ENCODE peak calls at places on chromosome 10, in nine cellular contexts. E is adrenal gland, F is Peyer's patch, X is esophagus squamous epithelium, Q is HepG2, O is GM12891, N is HCT116, C is esophagus muscularis mucosa, B is breast epithelium. J is an unnamed sample.

GRCh38 chr10:62818426-62819011 is 2.4 kb upstream of the EGR2 start:
- DNase-seq in B (peak; percentile 41), N (no peak), X (no peak), O (no peak), Q (no peak), C (no peak), E (no peak), F (peak; percentile 37), J (no peak)

GRCh38 chr10:52313350-52314006 is 603 bp upstream of the DKK1 start:
- DNase-seq in F (no peak), C (no peak), B (no peak), N (peak; percentile 55), E (no peak), O (no peak), Q (peak; percentile 52), X (no peak), J (no peak)

GRCh38 chr10:124381011-124381591 is 37.6 kb downstream of the OAT start:
- DNase-seq in E (no peak), X (no peak), C (no peak), O (no peak), Q (peak; percentile 25), B (no peak), F (no peak), N (no peak), J (no peak)

GRCh38 chr10:69451784-69452251 is 553 bp downstream of the TSPAN15 start:
- DNase-seq in Q (no peak), C (no peak), X (no peak), F (no peak), E (no peak), B (peak; percentile 53), O (no peak), N (no peak), J (no peak)

GRCh38 chr10:69495666-69496065 is 44.4 kb downstream of the TSPAN15 start:
- DNase-seq in F (no peak), O (no peak), X (no peak), B (no peak), C (no peak), E (no peak), Q (no peak), N (no peak), J (no peak)

GRCh38 chr10:10677479-10677878 is 340.2 kb upstream of the CELF2 start:
- DNase-seq in X (no peak), O (no peak), C (no peak), Q (no peak), N (no peak), F (no peak), B (no peak), E (peak; percentile 59), J (no peak)

GRCh38 chr10:18085855-18086254 is 54.4 kb upstream of the CACNB2 start:
- DNase-seq in Q (no peak), X (no peak), C (no peak), O (no peak), N (no peak), F (no peak), E (no peak), B (no peak), J (no peak)

GRCh38 chr10:78248651-78249464 is 215.2 kb downstream of the RPS24 start:
- DNase-seq in X (no peak), E (peak; percentile 38), N (no peak), B (peak; percentile 38), F (no peak), O (no peak), Q (no peak), C (no peak), J (no peak)

GRCh38 chr10:91689731-91690168 is 56.9 kb upstream of the PPP1R3C start:
- DNase-seq in Q (no peak), B (peak; percentile 81), X (no peak), N (no peak), E (no peak), C (peak; percentile 83), F (no peak), O (no peak), J (no peak)

GRCh38 chr10:63133787-63134557 is 844 bp downstream of the NRBF2 start:
- DNase-seq in N (no peak), Q (no peak), X (no peak), O (peak; percentile 56), B (no peak), E (peak; percentile 26), C (no peak), F (peak; percentile 42), J (no peak)

GRCh38 chr10:77391605-77392235 is 245.9 kb downstream of the KCNMA1 start:
- DNase-seq in C (no peak), N (peak; percentile 74), E (peak; percentile 70), O (no peak), F (peak; percentile 18), Q (peak; percentile 43), X (no peak), B (peak; percentile 79), J (no peak)

GRCh38 chr10:113454341-113455061 is 98.4 kb upstream of the HABP2 start:
- DNase-seq in F (peak; percentile 20), O (peak; percentile 17), E (peak; percentile 46), Q (peak; percentile 5), N (peak; percentile 31), C (peak; percentile 89), B (no peak), X (no peak), J (peak; percentile 70)

GRCh38 chr10:7529638-7530037 is 118.8 kb upstream of the SFMBT2 start:
- DNase-seq in N (peak; percentile 4), X (no peak), E (no peak), Q (peak; percentile 41), O (no peak), B (no peak), F (no peak), C (no peak), J (no peak)

GRCh38 chr10:18610517-18610916 is 40.9 kb downstream of the NSUN6 start:
- DNase-seq in O (no peak), N (peak; percentile 72), Q (peak; percentile 98), E (peak; percentile 82), C (no peak), B (no peak), X (no peak), F (no peak), J (no peak)

GRCh38 chr10:116085333-116085732 is 187.7 kb downstream of the GFRA1 start:
- DNase-seq in E (no peak), X (no peak), O (no peak), N (no peak), Q (no peak), F (no peak), B (no peak), C (no peak), J (no peak)

GRCh38 chr10:119651514-119652327 is 541 bp downstream of the BAG3 start:
- DNase-seq in F (peak; percentile 17), B (no peak), C (no peak), O (no peak), N (no peak), E (no peak), X (no peak), Q (no peak), J (no peak)

DNA sequence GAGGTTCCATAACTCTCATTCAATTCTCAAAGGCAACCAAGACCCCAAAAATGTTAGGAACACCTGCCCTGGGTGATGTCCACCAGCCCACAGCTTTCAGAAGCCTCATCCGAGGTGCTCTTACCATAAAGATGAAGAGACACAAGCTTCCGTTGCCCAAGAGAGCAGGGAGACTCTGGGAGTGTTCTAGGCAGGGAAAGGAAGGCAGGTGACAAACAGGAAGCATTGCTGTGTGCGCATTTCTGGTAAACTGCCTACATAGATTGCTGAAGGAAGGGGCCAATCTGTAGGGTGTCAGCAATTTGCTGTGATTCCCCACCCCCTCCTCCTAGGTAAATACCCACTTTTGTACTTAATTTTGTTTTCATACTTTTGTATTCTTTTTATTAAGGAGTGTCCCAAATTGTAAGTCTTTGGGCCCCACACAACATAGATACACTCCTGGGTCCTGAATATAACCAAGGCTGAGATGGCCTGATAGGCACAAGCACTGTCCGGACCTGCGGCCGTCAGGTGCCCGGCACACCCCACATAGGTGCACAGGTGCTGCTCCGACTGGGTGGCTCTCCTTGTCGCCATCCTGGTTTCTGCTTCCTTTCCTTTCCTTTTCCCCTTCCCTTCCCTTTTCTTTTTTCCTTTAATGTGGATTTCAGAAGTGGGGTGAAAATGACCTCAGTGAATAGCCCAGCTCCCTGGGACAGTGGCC is 51.4 kb upstream of the SMNDC1 start:
- DNase-seq in N (no peak), C (no peak), Q (no peak), X (no peak), B (no peak), F (peak; percentile 73), E (no peak), O (no peak), J (no peak)
- TF ChIP-seq POLR2A in N (no peak), C (no peak), Q (no peak), X (peak; percentile 24), B (no peak), F (no peak), E (no peak), O (peak; percentile 71), J (no peak)

DNA sequence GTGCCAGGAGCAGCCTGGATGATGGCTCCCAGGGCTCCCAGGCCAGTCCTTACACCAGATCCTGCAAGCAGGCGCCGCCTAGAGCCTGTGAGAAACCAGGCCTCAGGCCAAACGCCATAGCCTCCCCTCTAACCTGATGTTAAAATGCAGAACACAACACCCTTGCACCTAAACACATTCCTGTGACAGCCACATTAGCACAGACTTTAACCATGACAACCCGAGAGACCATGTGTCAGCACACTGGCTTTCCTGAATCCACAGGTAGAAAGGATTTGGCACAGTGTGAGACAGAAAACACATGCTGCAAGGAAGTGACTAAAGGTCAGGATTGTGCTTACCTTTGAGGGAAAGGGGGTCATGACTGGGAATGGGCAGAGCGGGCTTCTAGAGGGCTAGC is 59.9 kb downstream of the SGMS1 start:
- DNase-seq in C (no peak), O (no peak), N (no peak), F (no peak), B (no peak), Q (peak; percentile 32), E (no peak), X (no peak), J (no peak)
- TF ChIP-seq POLR2A in C (no peak), O (no peak), N (no peak), F (no peak), B (no peak), Q (no peak), E (no peak), X (no peak), J (no peak)

GRCh38 chr10:92816106-92816505 is 32.2 kb upstream of the EXOC6 start:
- DNase-seq in X (no peak), N (no peak), Q (no peak), E (no peak), F (no peak), O (no peak), C (peak; percentile 5), B (no peak), J (no peak)
- TF ChIP-seq POLR2A in X (no peak), N (no peak), Q (no peak), E (no peak), F (no peak), O (no peak), C (no peak), B (no peak), J (no peak)

DNA sequence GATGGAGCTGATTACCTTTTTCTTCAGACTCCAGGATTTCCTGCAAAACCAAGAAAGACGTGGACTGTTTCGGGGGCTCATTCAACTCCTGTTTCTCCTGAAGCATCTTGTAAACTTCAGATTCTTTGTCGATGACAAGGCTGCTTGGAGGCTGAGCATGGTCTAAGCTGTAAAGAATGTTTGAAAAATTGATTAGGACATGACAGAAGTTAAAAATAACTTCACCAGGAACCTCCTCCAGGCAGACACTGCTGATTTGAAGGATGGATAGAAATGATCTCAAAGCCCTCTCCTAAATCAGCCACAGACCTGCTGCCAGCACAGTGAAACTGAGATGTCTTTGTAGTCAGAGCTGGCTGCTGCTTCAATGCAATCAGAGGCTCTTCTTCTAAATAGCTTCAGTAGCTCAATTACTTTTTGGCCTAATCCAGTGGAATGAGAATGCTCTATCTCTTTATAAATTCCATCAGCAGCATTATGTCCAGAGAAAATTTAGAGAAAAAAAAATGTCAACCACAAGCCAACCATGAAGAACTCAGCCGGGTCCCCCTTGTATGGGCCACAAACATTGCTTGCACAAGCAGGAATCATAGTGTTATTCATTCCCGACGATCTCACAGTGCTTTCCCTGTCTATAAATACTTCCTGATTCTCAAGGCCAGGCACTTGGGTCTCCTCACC is 43.5 kb downstream of the PDLIM1 start:
- DNase-seq in F (no peak), B (no peak), E (no peak), N (no peak), X (no peak), O (no peak), C (peak; percentile 4), Q (peak; percentile 28), J (no peak)
- TF ChIP-seq POLR2A in F (no peak), B (no peak), E (no peak), N (no peak), X (no peak), O (no peak), C (no peak), Q (no peak), J (no peak)